ENCODE peak calls at places on chromosomes 16 and 17, in five cellular contexts. H is right atrium auricular region, L is psoas muscle, N is fibroblast of lung, C is PC-3. E is an unnamed sample.

GRCh38 chr16:72286936-72287620 is 115.1 kb upstream of the PMFBP1 start:
- DNase-seq in C (no peak), H (no peak), N (no peak), L (no peak), E (peak; percentile 38)

GRCh38 chr17:55420067-55420775 is 1.4 kb downstream of the MMD start:
- DNase-seq in N (no peak), L (no peak), C (no peak), H (no peak), E (no peak)

GRCh38 chr16:77894054-77894632 is 105.8 kb downstream of the VAT1L start:
- DNase-seq in C (no peak), H (no peak), L (no peak), N (no peak), E (no peak)

GRCh38 chr16:53061701-53062159 is 6.9 kb downstream of the CHD9 start:
- DNase-seq in L (no peak), H (no peak), C (no peak), N (no peak), E (no peak)

GRCh38 chr17:70929226-70929625 is 759.9 kb downstream of the KCNJ2 start:
- DNase-seq in H (no peak), N (peak; percentile 15), C (no peak), L (no peak), E (peak; percentile 8)

GRCh38 chr17:34243732-34244299 is 11.3 kb upstream of the CCL2 start:
- DNase-seq in C (no peak), L (no peak), H (no peak), N (no peak), E (no peak)

GRCh38 chr16:20399185-20399584 is 5.4 kb downstream of the PDILT start:
- DNase-seq in C (no peak), H (no peak), N (no peak), L (no peak), E (no peak)

GRCh38 chr16:1965610-1966009 is 984 bp upstream of the RPS2 start:
- DNase-seq in H (no peak), L (no peak), C (no peak), N (no peak), E (no peak)

GRCh38 chr16:19116711-19117449 is 3.1 kb downstream of the ITPRIPL2 start:
- DNase-seq in N (peak; percentile 64), H (no peak), C (no peak), L (no peak), E (peak; percentile 41)

GRCh38 chr17:7045492-7046126 is 1.7 kb upstream of the SLC16A11 start:
- DNase-seq in C (peak; percentile 82), L (no peak), N (peak; percentile 71), H (no peak), E (peak; percentile 86)

GRCh38 chr16:69017036-69017783 is 88.2 kb upstream of the HAS3 start:
- DNase-seq in C (peak; percentile 87), L (no peak), H (no peak), N (peak; percentile 85), E (peak; percentile 69)

GRCh38 chr17:81869221-81870154 is 1.6 kb downstream of the ARHGDIA start:
- DNase-seq in H (no peak), C (peak; percentile 39), N (peak; percentile 33), L (no peak), E (peak; percentile 64)

GRCh38 chr16:24918641-24919040 is 72.9 kb downstream of the SLC5A11 start:
- DNase-seq in H (no peak), L (no peak), C (no peak), N (no peak), E (no peak)

GRCh38 chr17:74935585-74936469 is at the start of gene OTOP3:
- DNase-seq in L (no peak), H (no peak), C (no peak), N (no peak), E (no peak)

GRCh38 chr17:58084317-58084981 is 1.2 kb downstream of the DYNLL2 start:
- DNase-seq in N (peak; percentile 31), C (peak; percentile 62), L (peak; percentile 77), H (no peak), E (peak; percentile 34)

GRCh38 chr16:88906535-88907105 is 40.2 kb upstream of the PABPN1L start:
- DNase-seq in N (no peak), L (no peak), C (no peak), H (no peak), E (no peak)

GRCh38 chr16:85687651-85688471 is 893 bp downstream of the GINS2 start:
- DNase-seq in L (no peak), C (no peak), N (no peak), H (no peak), E (no peak)

GRCh38 chr16:71648162-71648561 is 22.2 kb downstream of the MARVELD3 start:
- DNase-seq in H (no peak), C (no peak), L (no peak), N (no peak), E (no peak)

GRCh38 chr16:78742501-78743283 is 643.2 kb downstream of the WWOX start:
- DNase-seq in N (peak; percentile 10), L (peak; percentile 56), H (no peak), C (no peak), E (no peak)

GRCh38 chr16:77739493-77739892 is 17.2 kb downstream of the NUDT7 start:
- DNase-seq in L (no peak), H (no peak), C (no peak), N (peak; percentile 72), E (peak; percentile 8)

GRCh38 chr16:75272097-75272548 is 20.7 kb upstream of the BCAR1 start:
- DNase-seq in N (no peak), L (no peak), H (no peak), C (no peak), E (no peak)

GRCh38 chr17:59287887-59288286 is 43.6 kb upstream of the YPEL2 start:
- DNase-seq in C (no peak), H (no peak), N (no peak), L (no peak), E (no peak)

GRCh38 chr16:75702247-75702646 is 986 bp upstream of the DUXB start:
- DNase-seq in C (no peak), N (no peak), L (no peak), H (no peak), E (peak; percentile 15)

GRCh38 chr17:72336026-72336803 is 215.4 kb downstream of the SOX9 start:
- DNase-seq in C (no peak), H (no peak), L (no peak), N (peak; percentile 69), E (no peak)

GRCh38 chr17:46977348-46977747 is 1.7 kb downstream of the RPRML start:
- DNase-seq in H (no peak), N (peak; percentile 29), C (peak; percentile 72), L (no peak), E (no peak)
- TF ChIP-seq CTCF in H (peak; percentile 21), N (peak; percentile 12), C (peak; percentile 53), L (no peak), E (peak; percentile 31)

GRCh38 chr17:17044846-17045561 is 2.7 kb downstream of the MPRIP start:
- DNase-seq in L (no peak), C (peak; percentile 79), N (peak; percentile 85), H (no peak), E (peak; percentile 61)
- H3K4me3 ChIP-seq in L (peak overlapping the region; percentile 85), C (peak overlapping the region; percentile 100), N (peak overlapping the region; percentile 95), H (peak overlapping the region; percentile 8), E (peak overlapping the region; percentile 80)

GRCh38 chr16:22007509-22008214 is at the start of gene MOSMO:
- DNase-seq in H (peak; percentile 69), L (peak; percentile 86), N (peak; percentile 67), C (peak; percentile 62), E (peak; percentile 87)
- TF ChIP-seq CTCF in H (no peak), L (no peak), N (no peak), C (no peak), E (no peak)

DNA sequence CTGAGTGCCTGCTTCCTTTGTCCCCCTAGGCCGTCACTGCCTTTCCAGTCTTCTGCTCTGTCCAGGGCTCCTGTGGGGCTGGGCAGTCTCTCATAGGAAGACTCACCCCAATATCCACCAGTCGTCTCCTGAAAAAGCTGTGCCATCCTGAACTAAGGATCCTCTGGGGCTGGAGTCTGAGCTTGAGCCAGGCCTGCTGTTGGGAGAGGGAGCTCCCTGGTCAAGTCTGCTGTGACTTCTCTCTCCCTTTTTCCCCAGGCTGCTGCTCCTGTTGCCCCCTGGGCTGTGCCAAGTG is 973 bp downstream of the MT1H start:
- DNase-seq in L (no peak), H (no peak), N (no peak), C (no peak), E (no peak)
- H3K4me3 ChIP-seq in L (no peak overlapping the region), H (no peak overlapping the region), N (no peak overlapping the region), C (no peak overlapping the region), E (no peak overlapping the region)

DNA sequence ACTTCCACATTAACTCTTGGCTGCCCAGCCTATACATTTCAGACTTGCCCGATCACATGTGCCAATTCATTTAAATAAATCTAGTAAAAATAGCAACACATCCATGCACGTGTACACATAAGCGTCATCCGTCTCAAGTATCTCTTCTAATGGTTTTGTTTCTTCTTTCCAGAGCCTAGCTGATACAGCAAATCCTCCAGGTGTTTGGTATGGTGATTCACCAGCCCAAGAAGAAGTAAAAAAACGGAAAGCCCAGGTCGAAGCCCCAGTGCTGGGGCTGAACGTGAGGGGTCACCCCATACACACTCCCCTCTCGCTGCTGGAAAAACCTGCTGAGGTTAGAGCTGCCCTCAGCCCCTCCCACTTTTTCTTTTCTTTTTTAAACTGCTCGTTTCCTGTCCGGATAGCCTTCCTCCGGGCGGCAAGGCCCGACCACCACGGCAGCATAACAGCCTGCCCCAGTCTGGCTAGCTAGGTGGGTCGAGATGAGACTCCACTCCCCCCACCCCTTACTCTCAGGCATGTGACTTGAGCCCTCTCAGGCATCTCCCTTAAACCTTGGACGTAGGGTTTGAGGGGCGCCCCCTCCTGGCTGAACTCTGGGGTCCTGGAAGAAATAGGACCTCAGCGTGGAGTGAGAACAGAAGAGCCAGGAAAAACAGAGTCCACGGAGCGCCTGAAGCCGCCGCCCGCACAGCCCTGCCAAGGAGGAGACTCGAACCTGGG is 13.9 kb upstream of the OR1F1 start:
- DNase-seq in H (no peak), L (no peak), C (peak; percentile 49), N (no peak), E (peak; percentile 15)
- TF ChIP-seq CTCF in H (no peak), L (no peak), C (peak; percentile 74), N (peak; percentile 7), E (peak; percentile 28)

E was measured in foreskin fibroblast.